ENCODE peak calls at places on chromosomes 4 and X, in five cellular contexts. J is GM06990, W is GM10248, I is OCI-LY7, D is neural progenitor cell. O is an unnamed sample.

GRCh38 chr4:31068257-31069075 is 348.3 kb downstream of the PCDH7 start:
- DNase-seq in J (no peak), W (no peak), D (no peak), I (no peak), O (no peak)

GRCh38 chr4:97841512-97841911 is 301.8 kb downstream of the STPG2 start:
- DNase-seq in I (no peak), D (no peak), W (no peak), J (no peak), O (no peak)

GRCh38 chrX:48835524-48836329 is at the start of gene PCSK1N:
- DNase-seq in I (no peak), D (peak), W (no peak), J (no peak), O (peak)

GRCh38 chr4:82320351-82320750 is 53.4 kb downstream of the HNRNPD start:
- DNase-seq in I (no peak), D (no peak), W (no peak), J (no peak), O (no peak)

GRCh38 chrX:17656035-17656418 is 81.3 kb upstream of the SCML1 start:
- DNase-seq in D (peak), W (no peak), I (no peak), J (no peak), O (peak)

GRCh38 chr4:79290376-79290775 is 35.5 kb downstream of the NAA11 start:
- DNase-seq in J (no peak), D (no peak), W (no peak), I (no peak), O (no peak)

GRCh38 chrX:125295337-125295736 is 24.3 kb upstream of the TEX13C start:
- DNase-seq in I (no peak), J (no peak), W (no peak), D (no peak), O (peak)

GRCh38 chr4:13348216-13348615 is 135.9 kb downstream of the RAB28 start:
- DNase-seq in I (no peak), J (no peak), D (no peak), W (no peak), O (no peak)

GRCh38 chr4:146335763-146336412 is 121.5 kb downstream of the REELD1 start:
- DNase-seq in W (no peak), J (no peak), D (no peak), I (no peak), O (no peak)

GRCh38 chrX:37679230-37679629 is 6.4 kb upstream of the XK start:
- DNase-seq in D (no peak), J (no peak), I (no peak), W (no peak), O (no peak)

GRCh38 chr4:118683513-118683912 is 1.7 kb upstream of the METTL14 start:
- DNase-seq in I (peak), W (no peak), D (no peak), J (no peak), O (no peak)

GRCh38 chrX:153703036-153703370 is 15.3 kb downstream of the SLC6A8 start:
- DNase-seq in J (no peak), D (no peak), I (no peak), W (no peak), O (no peak)

GRCh38 chr4:26001413-26001812 is 87.4 kb downstream of the SMIM20 start:
- DNase-seq in W (no peak), I (no peak), J (no peak), D (no peak), O (no peak)

GRCh38 chrX:46737462-46737861 is 21.5 kb downstream of the SLC9A7 start:
- DNase-seq in D (no peak), J (no peak), I (no peak), W (no peak), O (no peak)

GRCh38 chr4:101258782-101259353 is 88.5 kb downstream of the PPP3CA start:
- DNase-seq in D (no peak), J (no peak), I (no peak), W (no peak), O (no peak)

GRCh38 chr4:115310671-115311070 is 197.3 kb upstream of the NDST4 start:
- DNase-seq in D (no peak), W (no peak), J (no peak), I (no peak), O (no peak)

GRCh38 chr4:153643406-153644016 is 40.6 kb upstream of the TLR2 start:
- DNase-seq in J (peak), D (peak), W (peak), I (peak), O (no peak)
- TF ChIP-seq CTCF in J (peak), D (peak), W (peak), I (peak), O (peak)

DNA sequence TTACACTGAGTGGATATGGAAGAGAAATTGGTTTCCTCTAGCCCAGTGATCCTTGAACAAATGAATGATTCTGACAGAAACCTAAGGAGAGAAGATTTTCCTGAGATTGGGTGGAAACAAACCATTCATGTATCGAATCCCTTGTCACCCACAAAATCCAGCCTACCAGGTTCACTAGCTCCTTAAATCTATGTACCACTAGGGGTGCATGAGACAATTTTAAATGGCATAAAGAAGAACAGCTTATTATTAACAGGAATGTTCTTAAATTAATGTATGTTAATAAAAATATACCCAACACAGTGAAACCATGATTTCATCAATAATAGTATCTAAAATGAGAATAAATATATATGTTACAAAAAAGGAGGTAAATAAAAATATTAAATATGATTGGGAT is 118.4 kb upstream of the LNX1 start:
- DNase-seq in J (no peak), I (no peak), W (no peak), D (no peak), O (no peak)
- TF ChIP-seq CTCF in J (peak), I (peak), W (no peak), D (peak), O (no peak)

DNA sequence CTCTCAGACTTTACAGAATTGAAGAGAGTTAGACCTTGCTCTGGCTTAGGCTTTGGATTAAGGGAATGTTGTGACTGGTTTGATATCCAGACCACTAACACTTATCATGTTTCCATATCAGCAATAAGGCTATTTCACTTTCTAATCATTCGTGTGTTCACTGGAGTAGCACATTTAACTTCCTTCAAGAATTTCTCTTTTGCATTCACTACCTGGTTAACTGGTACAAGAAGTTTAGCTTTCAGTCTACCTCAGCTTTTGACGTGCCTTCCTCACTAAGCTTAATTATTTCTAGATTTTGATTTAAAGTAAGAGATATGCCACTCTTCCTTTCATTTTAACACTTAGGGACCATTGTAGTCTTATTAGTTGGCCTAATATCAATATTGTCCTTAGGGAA is 62.6 kb downstream of the CASP6 start:
- DNase-seq in I (no peak), W (no peak), J (no peak), D (no peak), O (no peak)
- TF ChIP-seq CTCF in I (no peak), W (no peak), J (no peak), D (no peak), O (no peak)

GRCh38 chrX:39479856-39480255 is 617.9 kb downstream of the BCOR start:
- DNase-seq in W (no peak), I (no peak), D (no peak), J (no peak), O (no peak)

GRCh38 chrX:39476596-39476995 is 621.2 kb downstream of the BCOR start:
- DNase-seq in J (no peak), I (no peak), W (no peak), D (peak), O (no peak)

GRCh38 chrX:39477031-39477430 is 620.7 kb downstream of the BCOR start:
- DNase-seq in D (no peak), W (no peak), I (no peak), J (no peak), O (no peak)

GRCh38 chrX:39475372-39475771 is 622.4 kb downstream of the BCOR start:
- DNase-seq in J (no peak), D (peak), I (no peak), W (no peak), O (no peak)

GRCh38 chrX:39477438-39478120 is 620.2 kb downstream of the BCOR start:
- DNase-seq in J (no peak), I (no peak), W (no peak), D (peak), O (peak)
- TF ChIP-seq CTCF in J (peak), I (peak), W (no peak), D (peak), O (peak)

DNA sequence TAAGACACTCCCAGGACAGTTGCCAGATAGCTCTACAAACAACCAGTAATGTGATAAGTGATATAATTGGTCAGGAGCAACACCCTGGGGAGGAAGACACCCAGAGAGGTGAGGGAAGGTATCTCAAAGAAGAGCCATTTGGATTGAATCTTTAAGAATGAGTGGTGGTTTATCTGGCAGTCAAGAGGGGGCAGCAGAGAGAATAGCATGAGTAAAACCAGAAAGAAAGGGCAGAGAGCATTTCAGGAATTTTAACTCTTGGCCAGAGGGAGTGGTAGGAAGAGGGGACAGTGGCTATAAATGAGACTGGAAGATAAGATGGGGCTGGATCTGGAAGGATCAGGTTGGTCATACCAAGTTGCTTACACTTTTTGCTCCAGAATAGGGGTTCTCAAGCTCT is 5.9 kb upstream of the SEPTIN6 start:
- DNase-seq in J (no peak), I (peak), D (peak), W (no peak), O (no peak)
- TF ChIP-seq CTCF in J (peak), I (peak), D (peak), W (peak), O (peak)

DNA sequence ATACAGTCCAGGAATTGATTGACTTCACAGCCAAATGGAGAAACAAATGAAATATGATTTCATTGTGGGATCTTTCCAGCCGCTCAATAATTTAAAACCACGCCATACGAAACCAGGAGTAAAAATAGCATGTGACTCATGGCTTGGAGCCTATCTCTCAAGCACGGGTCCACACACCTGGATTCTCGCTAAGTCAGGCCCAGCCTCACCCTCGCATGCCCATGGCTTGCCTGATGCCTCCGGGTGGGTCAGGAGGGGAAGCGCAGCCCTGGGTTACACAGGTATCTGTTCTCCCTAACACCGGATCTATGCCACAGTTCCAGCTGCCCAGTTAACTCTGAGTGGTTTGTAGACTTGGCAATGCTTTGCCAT is 5.6 kb upstream of the ABLIM2 start:
- DNase-seq in J (no peak), I (no peak), D (no peak), W (no peak), O (no peak)
- TF ChIP-seq CTCF in J (no peak), I (no peak), D (no peak), W (no peak), O (no peak)

DNA sequence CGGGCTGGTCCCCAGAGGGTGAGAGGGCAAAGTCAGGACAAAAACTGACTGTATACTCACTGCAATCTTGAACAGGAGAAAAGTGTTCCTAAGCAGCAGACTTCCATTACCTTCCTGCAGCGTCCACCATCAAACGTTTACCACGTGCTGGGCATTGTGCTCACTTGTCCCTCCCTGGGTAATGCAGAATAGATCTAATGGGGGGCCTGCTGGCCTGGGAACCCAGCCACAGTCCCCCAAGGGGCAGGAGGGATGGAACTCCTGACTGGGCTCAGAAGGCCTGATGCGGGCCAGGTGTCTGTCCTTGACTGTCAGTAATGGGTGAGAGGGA is 37.6 kb upstream of the FAM156A start:
- DNase-seq in J (peak), W (no peak), D (no peak), I (no peak), O (no peak)
- TF ChIP-seq CTCF in J (no peak), W (no peak), D (no peak), I (no peak), O (peak)

GRCh38 chrX:147800663-147801062 is 111.1 kb upstream of the FMR1 start:
- DNase-seq in J (no peak), I (no peak), W (no peak), D (no peak), O (no peak)

GRCh38 chrX:147803948-147804347 is 107.8 kb upstream of the FMR1 start:
- DNase-seq in D (peak), W (peak), I (peak), J (no peak), O (peak)
- TF ChIP-seq CTCF in D (peak), W (peak), I (peak), J (peak), O (peak)

DNA sequence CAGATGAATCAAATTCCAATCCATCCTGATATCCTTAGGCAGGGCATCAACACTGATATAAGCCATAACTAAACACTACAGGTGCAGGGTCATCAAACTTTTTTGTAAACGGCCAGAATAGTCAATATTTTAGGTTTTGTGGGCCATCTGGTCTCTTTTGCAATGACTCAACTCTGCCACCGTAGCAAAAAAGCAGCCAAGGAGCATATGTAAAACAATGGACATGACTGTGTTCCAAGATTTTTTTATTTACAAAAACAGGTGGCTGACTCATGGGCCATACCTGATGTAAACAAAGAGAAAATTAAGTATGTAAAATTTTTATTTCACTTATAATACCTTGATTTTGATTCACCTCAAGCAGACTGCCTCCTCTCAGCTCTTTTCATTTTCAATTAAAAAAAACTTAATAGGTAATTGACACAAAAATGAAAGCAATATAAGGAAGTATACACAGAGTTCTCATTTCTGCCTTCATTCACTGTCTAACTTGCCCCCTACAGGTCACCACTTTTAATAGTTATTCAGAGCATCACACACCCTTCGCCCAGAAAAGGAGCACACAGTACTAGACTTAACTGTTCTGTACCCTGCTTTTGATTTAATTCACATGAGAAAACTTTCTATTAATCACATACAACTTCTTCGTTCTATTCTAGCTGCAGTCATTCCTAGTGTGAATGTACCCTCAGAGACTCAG is 35.3 kb upstream of the GPM6B start:
- DNase-seq in W (peak), J (peak), I (peak), D (no peak), O (no peak)
- TF ChIP-seq CTCF in W (no peak), J (peak), I (peak), D (no peak), O (no peak)

GRCh38 chrX:15299945-15300851 is 15.2 kb downstream of the ASB11 start:
- DNase-seq in I (peak), W (no peak), J (no peak), D (peak), O (no peak)
- TF ChIP-seq CTCF in I (peak), W (peak), J (peak), D (peak), O (peak)